ENCODE peak calls at places on chromosome 19, in eight cellular contexts. L, O, H, E, G, S, I and Q are unnamed samples.

GRCh38 chr19:41708481-41708880 is at the start of gene CEACAM5:
- DNase-seq in L (no peak), G (no peak), E (no peak), O (no peak), S (no peak), H (no peak), I (no peak), Q (no peak)

GRCh38 chr19:21604351-21604926 is 99.0 kb downstream of the ZNF429 start:
- DNase-seq in L (peak), H (no peak), I (no peak), E (no peak), S (peak), G (peak), O (peak), Q (peak)

GRCh38 chr19:3699071-3699740 is 1.1 kb downstream of the PIP5K1C start:
- DNase-seq in O (peak), I (no peak), H (peak), L (no peak), E (peak), S (peak), G (peak), Q (peak)

GRCh38 chr19:1472227-1473055 is 6.6 kb downstream of the C19orf25 start:
- DNase-seq in G (no peak), I (no peak), H (no peak), S (no peak), L (no peak), E (no peak), O (no peak), Q (no peak)

GRCh38 chr19:32040246-32040645 is 305.2 kb upstream of the ZNF507 start:
- DNase-seq in E (no peak), H (no peak), O (no peak), G (no peak), I (no peak), S (no peak), L (no peak), Q (no peak)

GRCh38 chr19:28881616-28882015 is 331.3 kb downstream of the UQCRFS1 start:
- DNase-seq in H (no peak), E (no peak), G (no peak), O (no peak), S (no peak), I (no peak), L (no peak), Q (no peak)

GRCh38 chr19:55678121-55678671 is 3.2 kb downstream of the EPN1 start:
- DNase-seq in S (no peak), L (no peak), E (no peak), H (peak), I (no peak), G (no peak), O (no peak), Q (no peak)

GRCh38 chr19:38543807-38544568 is 73.8 kb downstream of the MAP4K1 start:
- DNase-seq in O (peak), S (peak), I (peak), G (peak), H (peak), L (peak), E (peak), Q (peak)

GRCh38 chr19:2578911-2579677 is 103.2 kb downstream of the GADD45B start:
- DNase-seq in I (peak), G (peak), O (peak), E (peak), H (no peak), L (peak), S (peak), Q (peak)

GRCh38 chr19:30227661-30228112 is 144.5 kb upstream of the ZNF536 start:
- DNase-seq in S (peak), H (peak), E (peak), L (peak), I (peak), G (peak), O (peak), Q (peak)

GRCh38 chr19:35281303-35281702 is 1.0 kb upstream of the HAMP start:
- DNase-seq in G (peak), E (no peak), H (no peak), I (no peak), L (no peak), S (no peak), O (peak), Q (no peak)

GRCh38 chr19:33905937-33906577 is 109.4 kb downstream of the KCTD15 start:
- DNase-seq in I (no peak), G (peak), L (peak), O (peak), H (no peak), S (peak), E (peak), Q (no peak)

GRCh38 chr19:6570754-6571153 is 20.2 kb downstream of the CD70 start:
- DNase-seq in H (no peak), I (no peak), O (no peak), G (no peak), S (no peak), E (no peak), L (no peak), Q (no peak)

GRCh38 chr19:2235396-2236284 is 489 bp downstream of the PLEKHJ1 start:
- DNase-seq in E (no peak), I (peak), S (no peak), H (peak), G (peak), L (peak), O (no peak), Q (no peak)

GRCh38 chr19:38683393-38684077 is 36.1 kb downstream of the ACTN4 start:
- DNase-seq in S (peak), L (peak), O (peak), E (peak), I (peak), H (peak), G (peak), Q (peak)

GRCh38 chr19:45972081-45972943 is 1.4 kb downstream of the NOVA2 start:
- DNase-seq in H (no peak), O (no peak), L (no peak), S (no peak), G (no peak), E (no peak), I (no peak), Q (no peak)

GRCh38 chr19:50697414-50698124 is 22.0 kb downstream of the SHANK1 start:
- DNase-seq in H (no peak), S (no peak), E (no peak), L (no peak), G (no peak), I (no peak), O (no peak), Q (no peak)

GRCh38 chr19:50694815-50695145 is 24.8 kb downstream of the SHANK1 start:
- DNase-seq in G (no peak), E (no peak), I (no peak), O (no peak), H (no peak), L (peak), S (no peak), Q (no peak)

GRCh38 chr19:50695251-50696064 is 24.1 kb downstream of the SHANK1 start:
- DNase-seq in S (no peak), H (no peak), O (no peak), G (peak), E (no peak), L (peak), I (no peak), Q (no peak)

GRCh38 chr19:50693064-50693975 is 26.3 kb downstream of the SHANK1 start:
- DNase-seq in O (no peak), E (no peak), S (no peak), H (no peak), L (peak), I (no peak), G (no peak), Q (no peak)

GRCh38 chr19:50696065-50696425 is 23.6 kb downstream of the SHANK1 start:
- DNase-seq in E (no peak), S (no peak), I (no peak), H (no peak), L (no peak), G (no peak), O (no peak), Q (no peak)
- H2AFZ ChIP-seq in E (no peak), S (no peak), I (no peak), H (no peak), L (no peak), G (no peak), O (no peak), Q (no peak)

GRCh38 chr19:18191640-18192062 is 1.4 kb upstream of the MPV17L2 start:
- DNase-seq in G (no peak), H (no peak), O (no peak), S (peak), I (no peak), E (no peak), L (no peak), Q (no peak)

GRCh38 chr19:18193388-18194207 is 580 bp downstream of the MPV17L2 start:
- DNase-seq in O (peak), I (no peak), L (no peak), G (peak), H (no peak), E (peak), S (no peak), Q (no peak)

GRCh38 chr19:18194208-18194530 is 1.2 kb downstream of the MPV17L2 start:
- DNase-seq in L (no peak), E (no peak), I (no peak), H (no peak), G (peak), S (no peak), O (no peak), Q (no peak)

GRCh38 chr19:18194554-18195238 is 1.7 kb downstream of the MPV17L2 start:
- DNase-seq in O (peak), E (peak), I (no peak), H (no peak), S (no peak), G (peak), L (peak), Q (peak)

DNA sequence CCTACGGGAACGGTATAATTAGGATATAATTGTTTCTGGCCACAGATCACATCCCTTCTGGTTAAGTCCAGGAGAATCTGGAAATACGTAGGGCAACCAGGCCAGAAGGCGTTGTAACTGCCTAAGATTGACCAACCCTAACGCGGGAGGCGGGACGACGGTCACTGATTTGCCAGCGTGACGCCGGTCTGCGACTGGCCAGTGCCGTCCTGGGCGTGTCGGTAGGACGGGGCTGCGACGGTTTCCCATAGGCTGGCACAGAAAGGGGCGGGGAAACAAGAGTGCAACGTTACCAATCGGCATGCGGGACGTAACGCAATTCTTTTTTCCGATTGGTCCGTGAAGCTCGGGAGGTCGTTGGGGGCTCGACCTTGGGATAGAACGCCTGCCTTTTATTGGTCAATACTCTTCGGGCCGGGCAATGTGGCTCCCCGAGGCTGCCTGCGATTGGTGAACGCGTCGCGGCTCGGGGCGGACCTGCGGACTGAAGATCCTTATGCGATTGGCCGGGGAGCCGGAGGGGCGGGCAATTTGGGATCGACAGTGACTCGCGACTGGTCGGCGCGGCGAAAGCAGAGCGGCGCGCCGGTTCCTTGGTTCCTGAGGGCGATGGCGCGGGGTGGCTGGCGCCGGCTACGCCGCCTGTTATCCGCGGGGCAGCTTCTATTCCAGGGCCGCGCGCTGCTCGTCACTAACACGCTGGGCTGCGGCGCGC is at the start of gene MPV17L2:
- DNase-seq in I (peak), E (peak), S (peak), L (peak), O (peak), G (peak), H (peak), Q (peak)
- TF ChIP-seq EZH2 in I (no peak), E (peak), S (peak), L (no peak), O (no peak), G (no peak), H (no peak), Q (peak)

GRCh38 chr19:40443930-40444180 is 280 bp downstream of the SERTAD3 start:
- DNase-seq in E (no peak), G (no peak), L (peak), O (no peak), H (no peak), S (no peak), I (no peak), Q (no peak)
- H2AFZ ChIP-seq in E (peak), G (peak), L (peak), O (peak), H (peak), S (peak), I (no peak), Q (peak)

GRCh38 chr19:7787602-7788177 is 24.6 kb downstream of the CLEC4M start:
- DNase-seq in L (no peak), I (no peak), H (no peak), E (peak), O (no peak), G (no peak), S (no peak), Q (no peak)
- TF ChIP-seq EZH2 in L (peak), I (no peak), H (no peak), E (peak), O (no peak), G (no peak), S (no peak), Q (no peak)

GRCh38 chr19:9796113-9796773 is 22.6 kb downstream of the FBXL12 start:
- DNase-seq in O (peak), G (peak), I (peak), E (peak), H (peak), L (peak), S (peak), Q (peak)
- H2AFZ ChIP-seq in O (peak), G (peak), I (no peak), E (peak), H (peak), L (no peak), S (peak), Q (no peak)

GRCh38 chr19:49437231-49437630 is 4.1 kb downstream of the SLC17A7 start:
- DNase-seq in L (no peak), G (no peak), S (no peak), H (no peak), I (no peak), O (no peak), E (no peak), Q (no peak)
- TF ChIP-seq EZH2 in L (no peak), G (no peak), S (no peak), H (no peak), I (no peak), O (no peak), E (no peak), Q (no peak)

GRCh38 chr19:23420824-23421223 is 25.6 kb upstream of the ZNF91 start:
- DNase-seq in G (no peak), O (no peak), E (no peak), S (no peak), H (no peak), L (peak), I (no peak), Q (no peak)

GRCh38 chr19:23415034-23415433 is 19.8 kb upstream of the ZNF91 start:
- DNase-seq in H (no peak), L (peak), I (no peak), G (no peak), O (no peak), S (no peak), E (no peak), Q (no peak)

GRCh38 chr19:23410155-23410554 is 14.9 kb upstream of the ZNF91 start:
- DNase-seq in L (no peak), S (no peak), G (no peak), O (no peak), H (no peak), E (no peak), I (no peak), Q (no peak)

GRCh38 chr19:23415561-23416191 is 20.4 kb upstream of the ZNF91 start:
- DNase-seq in L (peak), H (no peak), E (no peak), G (peak), I (no peak), O (no peak), S (peak), Q (no peak)
- H2AFZ ChIP-seq in L (peak), H (peak), E (no peak), G (peak), I (no peak), O (no peak), S (peak), Q (peak)